ENCODE peak calls at places on chromosomes 6 and 20, in five cellular contexts. F is AG10803, N is cardiac fibroblast, P is uterus, W is A549. O is an unnamed sample.

GRCh38 chr6:134585529-134585873 is 267.6 kb upstream of the SGK1 start:
- DNase-seq in F (no peak), N (no peak), P (no peak), W (no peak), O (no peak)

GRCh38 chr6:167761794-167762258 is 64.9 kb upstream of the AFDN start:
- DNase-seq in F (no peak), N (no peak), P (no peak), W (no peak), O (peak; percentile 50)

GRCh38 chr20:61385731-61386130 is 133.7 kb downstream of the CDH4 start:
- DNase-seq in F (no peak), N (no peak), P (no peak), W (no peak), O (no peak)

GRCh38 chr6:90294614-90294988 is 2.0 kb downstream of the BACH2 start:
- DNase-seq in F (no peak), N (no peak), P (peak; percentile 25), W (no peak), O (no peak)

GRCh38 chr6:132298344-132298949 is 102.8 kb downstream of the MOXD1 start:
- DNase-seq in F (peak; percentile 59), N (peak; percentile 67), P (peak; percentile 29), W (peak; percentile 11), O (peak; percentile 43)

GRCh38 chr6:46113370-46113769 is 16.4 kb upstream of the ENPP4 start:
- DNase-seq in F (no peak), N (no peak), P (no peak), W (no peak), O (no peak)

GRCh38 chr6:132813173-132813856 is 1.1 kb upstream of the RPS12 start:
- DNase-seq in F (peak; percentile 30), N (peak; percentile 51), P (peak; percentile 21), W (no peak), O (peak; percentile 88)

GRCh38 chr20:20215976-20216727 is 151.8 kb upstream of the INSM1 start:
- DNase-seq in F (no peak), N (no peak), P (no peak), W (no peak), O (no peak)

GRCh38 chr6:145507251-145507650 is 228.1 kb downstream of the EPM2A start:
- DNase-seq in F (no peak), N (no peak), P (no peak), W (no peak), O (no peak)

GRCh38 chr6:113488812-113489685 is 368.1 kb upstream of the MARCKS start:
- DNase-seq in F (peak; percentile 31), N (no peak), P (no peak), W (no peak), O (no peak)

GRCh38 chr6:89941847-89942497 is 47.7 kb downstream of the GJA10 start:
- DNase-seq in F (no peak), N (no peak), P (no peak), W (no peak), O (no peak)

GRCh38 chr20:36497856-36498255 is 43.5 kb upstream of the MYL9 start:
- DNase-seq in F (no peak), N (peak; percentile 66), P (no peak), W (no peak), O (no peak)

GRCh38 chr6:10276106-10276505 is 138.8 kb downstream of the TFAP2A start:
- DNase-seq in F (peak; percentile 25), N (no peak), P (no peak), W (no peak), O (no peak)

GRCh38 chr6:2396856-2397640 is 151.6 kb upstream of the GMDS start:
- DNase-seq in F (peak; percentile 73), N (peak; percentile 57), P (no peak), W (no peak), O (no peak)

GRCh38 chr20:36950432-36951197 is 893 bp downstream of the SAMHD1 start:
- DNase-seq in F (no peak), N (peak; percentile 45), P (peak; percentile 33), W (peak; percentile 38), O (no peak)

GRCh38 chr6:40477246-40478126 is 109.7 kb downstream of the LRFN2 start:
- DNase-seq in F (no peak), N (no peak), P (no peak), W (no peak), O (no peak)

GRCh38 chr20:9112541-9113515 is 43.9 kb downstream of the PLCB4 start:
- DNase-seq in F (peak; percentile 85), N (peak; percentile 90), P (no peak), W (no peak), O (no peak)

GRCh38 chr6:101650402-101651100 is 257.0 kb downstream of the GRIK2 start:
- DNase-seq in F (no peak), N (no peak), P (no peak), W (no peak), O (no peak)

GRCh38 chr20:13396036-13396435 is 175.0 kb downstream of the ISM1 start:
- DNase-seq in F (peak; percentile 83), N (no peak), P (no peak), W (no peak), O (no peak)

GRCh38 chr20:4235512-4236043 is 220.2 kb upstream of the RNF24 start:
- DNase-seq in F (no peak), N (no peak), P (no peak), W (no peak), O (no peak)
- H3K4me3 ChIP-seq in F (no peak overlapping the region), N (no peak overlapping the region), P (no peak overlapping the region), W (no peak overlapping the region), O (no peak overlapping the region)

DNA sequence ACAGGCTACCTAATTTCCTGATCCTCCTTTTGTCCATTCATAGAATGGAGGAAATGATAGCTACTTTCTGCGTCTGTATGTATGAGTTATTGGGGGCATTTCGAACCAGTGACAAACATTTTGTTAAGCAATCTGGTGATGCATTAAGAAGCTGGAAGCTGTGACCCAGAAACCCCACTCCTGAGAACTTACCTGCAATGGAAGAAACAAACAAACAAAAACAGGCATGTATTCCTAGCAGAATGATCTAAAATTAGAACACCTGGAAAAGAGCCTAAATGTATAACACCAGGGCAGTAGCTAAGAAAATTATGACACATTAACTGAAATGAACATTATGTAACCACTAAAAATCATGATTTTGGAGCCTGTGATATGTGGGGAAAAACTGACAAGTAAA is 33.4 kb upstream of the PRND start:
- DNase-seq in F (no peak), N (no peak), P (no peak), W (no peak), O (no peak)
- H3K4me3 ChIP-seq in F (no peak overlapping the region), N (no peak overlapping the region), P (no peak overlapping the region), W (no peak overlapping the region), O (no peak overlapping the region)

DNA sequence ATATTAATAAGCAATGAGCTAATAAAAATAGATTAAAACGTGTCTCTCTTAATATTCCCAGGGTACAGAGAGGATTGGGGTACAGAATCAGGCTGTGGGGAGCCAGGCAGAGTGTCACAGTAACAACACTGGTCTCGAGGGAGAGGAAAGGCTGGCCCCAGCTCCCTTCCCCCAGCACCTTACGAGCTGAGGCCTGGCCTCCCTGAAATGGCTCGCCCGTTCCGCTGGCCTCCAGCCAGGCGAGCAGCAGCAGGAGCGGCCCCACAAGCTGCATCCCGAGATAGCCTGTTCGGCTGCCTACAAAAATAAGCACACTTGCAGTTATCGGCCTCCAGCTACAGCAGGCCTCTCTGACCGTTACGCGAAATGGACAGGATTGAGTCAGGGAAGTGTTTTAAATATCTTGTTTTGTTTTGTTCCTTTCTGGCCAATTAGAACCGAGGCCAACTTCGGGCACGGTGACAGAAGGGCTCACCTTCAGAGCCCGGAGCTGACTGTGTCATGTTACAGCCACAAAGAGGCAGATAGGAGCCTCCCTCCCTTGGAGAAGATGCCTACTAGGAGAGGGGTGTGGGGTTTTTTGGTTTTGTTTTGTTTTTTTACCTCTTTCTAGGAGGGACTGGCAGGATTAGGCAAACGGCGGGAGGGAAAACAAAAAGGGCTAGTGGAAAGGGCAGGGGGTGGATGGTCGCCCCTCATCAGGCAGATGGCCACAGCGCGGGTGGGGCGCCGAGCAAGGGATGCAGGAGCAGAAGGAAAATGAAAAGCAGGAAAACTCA is 4.2 kb upstream of the ZMYND8 start:
- DNase-seq in F (peak; percentile 76), N (peak; percentile 96), P (peak; percentile 85), W (peak; percentile 51), O (peak; percentile 79)
- H3K4me3 ChIP-seq in F (peak overlapping the region; percentile 6), N (peak overlapping the region; percentile 3), P (no peak overlapping the region), W (no peak overlapping the region), O (no peak overlapping the region)

GRCh38 chr6:127904160-127904559 is 3.3 kb upstream of the THEMIS start:
- DNase-seq in F (no peak), N (no peak), P (no peak), W (no peak), O (no peak)

GRCh38 chr6:127902933-127903332 is 2.1 kb upstream of the THEMIS start:
- DNase-seq in F (no peak), N (no peak), P (no peak), W (no peak), O (no peak)

GRCh38 chr6:127897437-127897836 is 3.4 kb downstream of the THEMIS start:
- DNase-seq in F (no peak), N (no peak), P (no peak), W (no peak), O (no peak)

DNA sequence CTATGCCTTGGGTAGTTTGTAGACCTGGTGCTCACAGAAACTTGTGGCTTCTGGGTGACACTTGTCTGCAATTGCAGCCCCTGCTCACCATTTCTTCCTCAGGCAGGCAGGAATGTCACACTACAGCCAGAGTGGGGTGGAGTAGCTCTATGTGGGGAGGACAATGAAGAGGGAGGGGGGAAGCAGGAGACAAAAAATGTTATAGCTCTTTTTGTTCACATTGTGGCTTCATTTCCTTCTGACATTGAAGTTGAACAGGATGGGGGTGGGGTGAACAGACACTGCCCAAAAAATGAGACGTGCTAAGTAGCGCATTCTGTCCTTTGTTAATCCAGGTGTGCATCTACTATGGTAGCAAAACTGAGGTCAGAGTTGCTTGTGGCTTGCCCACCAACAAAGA is at the start of gene THEMIS:
- DNase-seq in F (no peak), N (no peak), P (no peak), W (no peak), O (no peak)
- H3K4me3 ChIP-seq in F (no peak within 1 kb of the TSS), N (no peak within 1 kb of the TSS), P (no peak within 1 kb of the TSS), W (no peak within 1 kb of the TSS), O (no peak within 1 kb of the TSS)

GRCh38 chr20:59159822-59160740 is 3.5 kb upstream of the ZNF831 start:
- DNase-seq in F (no peak), N (no peak), P (no peak), W (no peak), O (no peak)
- H3K4me3 ChIP-seq in F (no peak overlapping the region), N (no peak overlapping the region), P (no peak overlapping the region), W (no peak overlapping the region), O (no peak overlapping the region)

DNA sequence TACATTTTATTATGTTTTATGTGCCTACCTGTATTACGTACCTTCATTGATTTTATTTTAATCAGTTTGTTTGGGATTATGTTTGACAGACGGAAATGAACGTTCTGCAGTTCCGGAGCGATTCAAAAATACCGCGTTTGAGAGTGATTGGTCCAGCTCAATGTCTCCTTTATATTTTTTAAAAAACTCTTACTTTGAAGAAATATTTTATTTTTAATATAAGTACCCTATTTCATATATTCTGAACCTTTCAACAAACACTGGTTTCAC is 114.3 kb upstream of the BTN3A2 start:
- DNase-seq in F (no peak), N (no peak), P (no peak), W (no peak), O (no peak)
- H3K4me3 ChIP-seq in F (peak overlapping the region; percentile 78), N (peak overlapping the region; percentile 62), P (peak overlapping the region; percentile 30), W (peak overlapping the region; percentile 49), O (no peak overlapping the region)

GRCh38 chr6:17086469-17086868 is 15.4 kb upstream of the STMND1 start:
- DNase-seq in F (peak; percentile 78), N (peak; percentile 82), P (peak; percentile 62), W (peak; percentile 53), O (peak; percentile 60)
- H3K4me3 ChIP-seq in F (no peak overlapping the region), N (no peak overlapping the region), P (no peak overlapping the region), W (no peak overlapping the region), O (no peak overlapping the region)

O was measured in lower leg skin.